ENCODE peak calls at places on chromosomes 7 and 10, in ten cellular contexts. B is foreskin keratinocyte; J is NCI-H1436; S is fibroblast of pulmonary artery; V is HFF-Myc; T is midbrain; Z is substantia nigra; U is amygdala; F is activated naive CD4-positive, alpha-beta T cell treated with anti-CD3 and anti-CD28 coated beads, Interleukin-2, amount 50 U/mL, for 72 hours; Q is left cardiac atrium. P is an unnamed sample.

GRCh38 chr10:126049741-126050140 is 153.4 kb downstream of the FANK1 start:
- DNase-seq in J (no peak), V (no peak), Z (no peak), S (peak; percentile 87), T (no peak), Q (peak; percentile 72), B (peak; percentile 50), F (no peak), U (no peak), P (no peak)

GRCh38 chr7:122299935-122300606 is 4.5 kb downstream of the FEZF1 start:
- DNase-seq in V (no peak), J (no peak), Q (no peak), F (no peak), U (no peak), Z (no peak), S (no peak), B (no peak), T (no peak), P (no peak)

GRCh38 chr7:56157238-56157790 is 41.1 kb upstream of the NUPR2 start:
- DNase-seq in J (no peak), F (no peak), Q (no peak), V (no peak), U (no peak), B (no peak), S (no peak), Z (no peak), T (no peak), P (no peak)

GRCh38 chr10:105149371-105149871 is 508.3 kb downstream of the SORCS3 start:
- DNase-seq in Q (no peak), Z (no peak), U (no peak), V (no peak), B (peak; percentile 56), J (no peak), T (no peak), S (no peak), F (no peak), P (no peak)

GRCh38 chr7:73718905-73719805 is at the start of gene STX1A:
- DNase-seq in B (no peak), S (peak; percentile 66), Z (peak; percentile 28), F (peak; percentile 75), Q (peak; percentile 78), V (no peak), J (peak; percentile 78), T (peak; percentile 46), U (peak; percentile 77), P (no peak)

GRCh38 chr7:91165846-91166230 is 98.4 kb upstream of the FZD1 start:
- DNase-seq in J (no peak), T (no peak), V (no peak), Z (no peak), U (no peak), Q (no peak), S (no peak), F (no peak), B (no peak), P (no peak)

GRCh38 chr10:106189254-106189653 is 975.3 kb downstream of the SORCS1 start:
- DNase-seq in S (peak; percentile 57), Q (no peak), B (peak; percentile 35), V (peak; percentile 7), F (peak; percentile 3), U (no peak), J (no peak), Z (no peak), T (no peak), P (no peak)

GRCh38 chr7:42456267-42456666 is 219.3 kb upstream of the GLI3 start:
- DNase-seq in S (no peak), V (no peak), T (no peak), F (no peak), J (no peak), Q (no peak), B (no peak), U (no peak), Z (no peak), P (no peak)

GRCh38 chr7:116708861-116709260 is 36.9 kb downstream of the MET start:
- DNase-seq in S (no peak), F (no peak), B (no peak), Z (no peak), T (no peak), V (no peak), Q (no peak), U (no peak), J (no peak), P (no peak)

GRCh38 chr10:11871470-11871869 is 48.3 kb downstream of the PROSER2 start:
- DNase-seq in B (peak; percentile 33), T (no peak), J (no peak), S (peak; percentile 47), U (no peak), V (no peak), Q (no peak), Z (no peak), F (no peak), P (no peak)

GRCh38 chr7:47361746-47362215 is 220.1 kb downstream of the TNS3 start:
- DNase-seq in J (no peak), Z (no peak), S (peak; percentile 89), B (peak; percentile 96), U (no peak), T (no peak), Q (peak; percentile 54), F (peak; percentile 42), V (peak; percentile 49), P (no peak)

GRCh38 chr7:6228865-6229264 is 43.6 kb downstream of the CYTH3 start:
- DNase-seq in U (no peak), T (no peak), V (no peak), Q (no peak), F (no peak), S (peak; percentile 81), J (no peak), Z (no peak), B (no peak), P (no peak)

GRCh38 chr10:23065549-23065948 is 29.8 kb upstream of the MSRB2 start:
- DNase-seq in F (no peak), S (peak; percentile 85), J (no peak), V (peak; percentile 15), B (peak; percentile 70), U (peak; percentile 82), T (peak; percentile 90), Z (peak; percentile 33), Q (peak; percentile 83), P (no peak)

GRCh38 chr7:38316733-38317360 is 43.4 kb upstream of the TARP start:
- DNase-seq in T (no peak), U (no peak), Q (no peak), S (no peak), B (no peak), J (no peak), V (no peak), F (no peak), Z (no peak), P (no peak)

GRCh38 chr10:69123306-69123746 is 652 bp upstream of the VPS26A start:
- DNase-seq in V (peak; percentile 26), B (no peak), F (no peak), Z (peak; percentile 37), J (peak; percentile 41), T (no peak), U (no peak), S (peak; percentile 75), Q (no peak), P (no peak)

GRCh38 chr7:13293264-13294002 is 606.0 kb downstream of the ARL4A start:
- DNase-seq in T (no peak), V (no peak), S (no peak), J (no peak), Q (no peak), U (no peak), F (no peak), Z (no peak), B (no peak), P (no peak)

GRCh38 chr7:157540020-157540419 is 203.2 kb downstream of the DNAJB6 start:
- DNase-seq in B (no peak), F (no peak), J (no peak), U (no peak), T (no peak), Z (no peak), S (no peak), Q (peak; percentile 37), V (no peak), P (no peak)

GRCh38 chr10:114694062-114694461 is 36.0 kb upstream of the ABLIM1 start:
- DNase-seq in B (no peak), T (no peak), V (no peak), U (no peak), F (no peak), Q (no peak), J (no peak), S (no peak), Z (no peak), P (no peak)

GRCh38 chr7:103715376-103716110 is 269.5 kb upstream of the SLC26A5 start:
- DNase-seq in F (no peak), U (no peak), Q (no peak), S (no peak), V (no peak), T (no peak), B (no peak), Z (no peak), J (no peak), P (no peak)

GRCh38 chr10:20877554-20877953 is 19.6 kb downstream of the NEBL start:
- DNase-seq in S (no peak), Z (no peak), V (no peak), F (no peak), U (no peak), Q (no peak), J (no peak), T (no peak), B (no peak), P (no peak)

GRCh38 chr10:92712016-92712889 is 22.5 kb downstream of the HHEX start:
- DNase-seq in U (no peak), Q (no peak), B (peak; percentile 34), Z (no peak), F (no peak), T (no peak), V (no peak), S (no peak), J (no peak), P (no peak)

GRCh38 chr7:29866490-29866930 is 60.2 kb downstream of the WIPF3 start:
- DNase-seq in V (no peak), Q (peak; percentile 75), Z (no peak), F (no peak), J (no peak), T (peak; percentile 25), S (peak; percentile 92), B (no peak), U (peak; percentile 21), P (peak; percentile 67)

GRCh38 chr10:24691113-24691512 is 32.6 kb downstream of the ARHGAP21 start:
- DNase-seq in J (no peak), S (peak; percentile 62), Z (no peak), B (no peak), V (no peak), F (no peak), U (no peak), Q (no peak), T (no peak), P (no peak)

GRCh38 chr7:96236198-96237039 is 85.5 kb downstream of the SLC25A13 start:
- DNase-seq in F (no peak), V (peak; percentile 83), T (no peak), J (no peak), S (peak; percentile 97), B (peak; percentile 75), U (no peak), Q (peak; percentile 74), Z (no peak), P (peak; percentile 82)

GRCh38 chr10:96365571-96365970 is 6.8 kb upstream of the OPALIN start:
- DNase-seq in B (no peak), F (no peak), U (no peak), Q (no peak), S (no peak), Z (no peak), V (no peak), J (no peak), T (no peak), P (no peak)

GRCh38 chr10:63206997-63207952 is 74.1 kb downstream of the NRBF2 start:
- DNase-seq in Z (no peak), J (no peak), B (peak; percentile 37), V (peak; percentile 62), T (peak; percentile 77), F (no peak), S (peak; percentile 88), U (no peak), Q (peak; percentile 34), P (no peak)

GRCh38 chr10:77355844-77356243 is 281.8 kb downstream of the KCNMA1 start:
- DNase-seq in J (no peak), F (no peak), S (peak; percentile 74), Q (no peak), T (no peak), U (no peak), B (peak; percentile 94), V (peak; percentile 89), Z (no peak), P (no peak)

GRCh38 chr10:87878664-87879459 is 15.4 kb downstream of the PTEN start:
- DNase-seq in U (no peak), J (no peak), V (no peak), S (peak; percentile 48), B (no peak), Z (no peak), F (no peak), Q (no peak), T (no peak), P (no peak)

P was measured in brain pericyte.